ENCODE peak calls at places on chromosomes 13 and 19, in nine cellular contexts. One of them, this sample, is unnamed.

GRCh38 chr13:23440821-23441608 is 7.5 kb upstream of the SACS start:
- DNase-seq in lower leg skin: no peak
- DNase-seq in RWPE1: no peak
- DNase-seq in transverse colon: no peak
- DNase-seq in uterus: no peak
- DNase-seq in fibroblast of lung: no peak
- DNase-seq in cardiac fibroblast: no peak
- DNase-seq in tibial artery: no peak
- DNase-seq in pancreas: no peak
- DNase-seq in this sample: no peak

GRCh38 chr19:35468637-35469036 is 20.6 kb downstream of the FFAR2 start:
- DNase-seq in lower leg skin: peak; percentile 51
- DNase-seq in RWPE1: peak; percentile 68
- DNase-seq in transverse colon: peak; percentile 71
- DNase-seq in uterus: no peak
- DNase-seq in fibroblast of lung: peak; percentile 34
- DNase-seq in cardiac fibroblast: peak; percentile 38
- DNase-seq in tibial artery: no peak
- DNase-seq in pancreas: peak; percentile 60
- DNase-seq in this sample: peak; percentile 78

GRCh38 chr19:45752639-45753038 is 16.4 kb downstream of the SIX5 start:
- DNase-seq in lower leg skin: no peak
- DNase-seq in RWPE1: peak; percentile 78
- DNase-seq in transverse colon: no peak
- DNase-seq in uterus: no peak
- DNase-seq in fibroblast of lung: no peak
- DNase-seq in cardiac fibroblast: peak; percentile 76
- DNase-seq in tibial artery: no peak
- DNase-seq in pancreas: no peak
- DNase-seq in this sample: no peak

GRCh38 chr13:51673165-51673564 is 88.9 kb downstream of the WDFY2 start:
- DNase-seq in lower leg skin: no peak
- DNase-seq in RWPE1: no peak
- DNase-seq in transverse colon: no peak
- DNase-seq in uterus: no peak
- DNase-seq in fibroblast of lung: no peak
- DNase-seq in cardiac fibroblast: no peak
- DNase-seq in tibial artery: no peak
- DNase-seq in pancreas: no peak
- DNase-seq in this sample: no peak

GRCh38 chr19:44927746-44928145 is 13.3 kb downstream of the APOC1 start:
- DNase-seq in lower leg skin: no peak
- DNase-seq in RWPE1: no peak
- DNase-seq in transverse colon: no peak
- DNase-seq in uterus: no peak
- DNase-seq in fibroblast of lung: peak; percentile 94
- DNase-seq in cardiac fibroblast: peak; percentile 83
- DNase-seq in tibial artery: no peak
- DNase-seq in pancreas: no peak
- DNase-seq in this sample: no peak

GRCh38 chr13:60494296-60494695 is 97.3 kb downstream of the TDRD3 start:
- DNase-seq in lower leg skin: no peak
- DNase-seq in RWPE1: no peak
- DNase-seq in transverse colon: no peak
- DNase-seq in uterus: no peak
- DNase-seq in fibroblast of lung: no peak
- DNase-seq in cardiac fibroblast: no peak
- DNase-seq in tibial artery: no peak
- DNase-seq in pancreas: no peak
- DNase-seq in this sample: peak; percentile 20

GRCh38 chr13:112790735-112791641 is 101.2 kb downstream of the ATP11A start:
- DNase-seq in lower leg skin: no peak
- DNase-seq in RWPE1: no peak
- DNase-seq in transverse colon: no peak
- DNase-seq in uterus: peak; percentile 4
- DNase-seq in fibroblast of lung: no peak
- DNase-seq in cardiac fibroblast: peak; percentile 45
- DNase-seq in tibial artery: no peak
- DNase-seq in pancreas: no peak
- DNase-seq in this sample: no peak

GRCh38 chr13:78413887-78414553 is 189.3 kb downstream of the POU4F1 start:
- DNase-seq in lower leg skin: no peak
- DNase-seq in RWPE1: no peak
- DNase-seq in transverse colon: no peak
- DNase-seq in uterus: no peak
- DNase-seq in fibroblast of lung: no peak
- DNase-seq in cardiac fibroblast: no peak
- DNase-seq in tibial artery: no peak
- DNase-seq in pancreas: no peak
- DNase-seq in this sample: no peak

GRCh38 chr13:113075711-113076110 is 29.9 kb upstream of the F7 start:
- DNase-seq in lower leg skin: no peak
- DNase-seq in RWPE1: no peak
- DNase-seq in transverse colon: no peak
- DNase-seq in uterus: no peak
- DNase-seq in fibroblast of lung: no peak
- DNase-seq in cardiac fibroblast: no peak
- DNase-seq in tibial artery: no peak
- DNase-seq in pancreas: peak; percentile 11
- DNase-seq in this sample: no peak

GRCh38 chr13:27795718-27796019 is 3.4 kb downstream of the GSX1 start:
- DNase-seq in lower leg skin: no peak
- DNase-seq in RWPE1: no peak
- DNase-seq in transverse colon: no peak
- DNase-seq in uterus: no peak
- DNase-seq in fibroblast of lung: no peak
- DNase-seq in cardiac fibroblast: no peak
- DNase-seq in tibial artery: no peak
- DNase-seq in pancreas: no peak
- DNase-seq in this sample: no peak

GRCh38 chr13:19075418-19075817 is 106.2 kb downstream of the TUBA3C start:
- DNase-seq in lower leg skin: no peak
- DNase-seq in RWPE1: no peak
- DNase-seq in transverse colon: no peak
- DNase-seq in uterus: no peak
- DNase-seq in fibroblast of lung: no peak
- DNase-seq in cardiac fibroblast: no peak
- DNase-seq in tibial artery: no peak
- DNase-seq in pancreas: no peak
- DNase-seq in this sample: no peak

GRCh38 chr19:6076675-6077463 is 33.4 kb downstream of the RFX2 start:
- DNase-seq in lower leg skin: no peak
- DNase-seq in RWPE1: peak; percentile 76
- DNase-seq in transverse colon: no peak
- DNase-seq in uterus: peak; percentile 55
- DNase-seq in fibroblast of lung: peak; percentile 91
- DNase-seq in cardiac fibroblast: peak; percentile 94
- DNase-seq in tibial artery: no peak
- DNase-seq in pancreas: no peak
- DNase-seq in this sample: no peak

GRCh38 chr13:34469212-34469983 is 472.7 kb upstream of the NBEA start:
- DNase-seq in lower leg skin: no peak
- DNase-seq in RWPE1: peak; percentile 60
- DNase-seq in transverse colon: no peak
- DNase-seq in uterus: no peak
- DNase-seq in fibroblast of lung: peak; percentile 39
- DNase-seq in cardiac fibroblast: peak; percentile 25
- DNase-seq in tibial artery: no peak
- DNase-seq in pancreas: no peak
- DNase-seq in this sample: no peak

GRCh38 chr19:13505761-13506549 is at the start of gene CACNA1A:
- DNase-seq in lower leg skin: no peak
- DNase-seq in RWPE1: no peak
- DNase-seq in transverse colon: no peak
- DNase-seq in uterus: no peak
- DNase-seq in fibroblast of lung: no peak
- DNase-seq in cardiac fibroblast: no peak
- DNase-seq in tibial artery: no peak
- DNase-seq in pancreas: no peak
- DNase-seq in this sample: peak; percentile 36

GRCh38 chr13:110197041-110197440 is 109.9 kb downstream of the COL4A1 start:
- DNase-seq in lower leg skin: no peak
- DNase-seq in RWPE1: no peak
- DNase-seq in transverse colon: no peak
- DNase-seq in uterus: no peak
- DNase-seq in fibroblast of lung: peak; percentile 60
- DNase-seq in cardiac fibroblast: no peak
- DNase-seq in tibial artery: no peak
- DNase-seq in pancreas: no peak
- DNase-seq in this sample: no peak

GRCh38 chr13:40064723-40065122 is 409.3 kb downstream of the COG6 start:
- DNase-seq in lower leg skin: peak; percentile 49
- DNase-seq in RWPE1: peak; percentile 68
- DNase-seq in transverse colon: no peak
- DNase-seq in uterus: peak; percentile 54
- DNase-seq in fibroblast of lung: peak; percentile 93
- DNase-seq in cardiac fibroblast: peak; percentile 98
- DNase-seq in tibial artery: peak; percentile 54
- DNase-seq in pancreas: no peak
- DNase-seq in this sample: no peak

GRCh38 chr13:73250061-73250460 is 191.3 kb downstream of the KLF5 start:
- DNase-seq in lower leg skin: no peak
- DNase-seq in RWPE1: no peak
- DNase-seq in transverse colon: no peak
- DNase-seq in uterus: no peak
- DNase-seq in fibroblast of lung: no peak
- DNase-seq in cardiac fibroblast: no peak
- DNase-seq in tibial artery: no peak
- DNase-seq in pancreas: no peak
- DNase-seq in this sample: no peak

GRCh38 chr19:18683955-18684641 is 618 bp downstream of the CRTC1 start:
- DNase-seq in lower leg skin: no peak
- DNase-seq in RWPE1: no peak
- DNase-seq in transverse colon: no peak
- DNase-seq in uterus: no peak
- DNase-seq in fibroblast of lung: no peak
- DNase-seq in cardiac fibroblast: no peak
- DNase-seq in tibial artery: no peak
- DNase-seq in pancreas: peak; percentile 34
- DNase-seq in this sample: no peak
- TF ChIP-seq CTCF in lower leg skin: no peak
- TF ChIP-seq CTCF in RWPE1: no peak
- TF ChIP-seq CTCF in transverse colon: no peak
- TF ChIP-seq CTCF in uterus: no peak
- TF ChIP-seq CTCF in fibroblast of lung: no peak
- TF ChIP-seq CTCF in cardiac fibroblast: no peak
- TF ChIP-seq CTCF in tibial artery: no peak
- TF ChIP-seq CTCF in pancreas: no peak
- TF ChIP-seq CTCF in this sample: no peak

GRCh38 chr19:10686193-10686592 is 15.0 kb upstream of the QTRT1 start:
- DNase-seq in lower leg skin: no peak
- DNase-seq in RWPE1: no peak
- DNase-seq in transverse colon: no peak
- DNase-seq in uterus: no peak
- DNase-seq in fibroblast of lung: no peak
- DNase-seq in cardiac fibroblast: no peak
- DNase-seq in tibial artery: no peak
- DNase-seq in pancreas: no peak
- DNase-seq in this sample: no peak
- TF ChIP-seq CTCF in lower leg skin: no peak
- TF ChIP-seq CTCF in RWPE1: no peak
- TF ChIP-seq CTCF in transverse colon: no peak
- TF ChIP-seq CTCF in uterus: no peak
- TF ChIP-seq CTCF in fibroblast of lung: no peak
- TF ChIP-seq CTCF in cardiac fibroblast: no peak
- TF ChIP-seq CTCF in tibial artery: no peak
- TF ChIP-seq CTCF in pancreas: no peak
- TF ChIP-seq CTCF in this sample: no peak

DNA sequence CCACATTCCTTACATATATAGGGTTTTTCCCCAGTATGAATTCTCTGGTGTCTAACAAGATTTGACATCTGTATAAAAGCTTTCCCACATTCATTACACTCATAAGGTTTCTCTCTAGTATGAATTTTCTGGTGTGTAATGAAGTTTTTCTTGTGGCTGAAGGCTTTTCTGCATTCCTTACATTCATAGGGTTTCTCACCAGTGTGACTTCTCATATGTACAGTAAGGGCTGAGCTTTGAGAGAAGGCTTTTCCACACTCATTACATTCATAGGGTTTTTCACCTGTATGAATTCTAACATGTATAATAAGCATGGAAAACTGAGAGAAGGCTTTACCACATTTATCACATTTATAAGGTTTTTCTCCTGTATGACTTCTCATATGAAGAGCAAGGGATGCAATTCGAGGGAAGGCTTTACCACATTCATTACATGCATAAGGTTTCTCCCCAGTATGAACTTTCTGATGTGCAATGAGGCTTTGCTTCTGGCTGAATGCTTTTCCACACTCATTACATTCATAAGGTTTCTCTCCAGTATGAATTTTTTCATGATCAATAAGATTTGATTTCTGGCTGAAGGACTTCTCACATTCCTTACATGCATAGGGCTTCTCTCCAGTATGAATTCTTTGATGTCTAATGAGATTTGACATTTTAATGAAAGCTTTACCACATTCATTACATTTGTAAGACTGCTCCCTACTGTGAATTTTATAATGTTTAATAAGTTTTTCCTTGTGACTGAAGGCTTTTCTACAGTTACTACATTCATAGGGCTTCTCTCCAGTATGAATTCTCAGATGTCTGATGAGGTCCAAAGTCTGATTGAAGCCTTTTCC is 42.6 kb downstream of the ZNF527 start:
- DNase-seq in lower leg skin: no peak
- DNase-seq in RWPE1: no peak
- DNase-seq in transverse colon: no peak
- DNase-seq in uterus: no peak
- DNase-seq in fibroblast of lung: peak; percentile 12
- DNase-seq in cardiac fibroblast: peak; percentile 34
- DNase-seq in tibial artery: no peak
- DNase-seq in pancreas: no peak
- DNase-seq in this sample: no peak
- TF ChIP-seq CTCF in lower leg skin: no peak
- TF ChIP-seq CTCF in RWPE1: no peak
- TF ChIP-seq CTCF in transverse colon: no peak
- TF ChIP-seq CTCF in uterus: no peak
- TF ChIP-seq CTCF in fibroblast of lung: no peak
- TF ChIP-seq CTCF in cardiac fibroblast: no peak
- TF ChIP-seq CTCF in tibial artery: no peak
- TF ChIP-seq CTCF in pancreas: no peak
- TF ChIP-seq CTCF in this sample: no peak

DNA sequence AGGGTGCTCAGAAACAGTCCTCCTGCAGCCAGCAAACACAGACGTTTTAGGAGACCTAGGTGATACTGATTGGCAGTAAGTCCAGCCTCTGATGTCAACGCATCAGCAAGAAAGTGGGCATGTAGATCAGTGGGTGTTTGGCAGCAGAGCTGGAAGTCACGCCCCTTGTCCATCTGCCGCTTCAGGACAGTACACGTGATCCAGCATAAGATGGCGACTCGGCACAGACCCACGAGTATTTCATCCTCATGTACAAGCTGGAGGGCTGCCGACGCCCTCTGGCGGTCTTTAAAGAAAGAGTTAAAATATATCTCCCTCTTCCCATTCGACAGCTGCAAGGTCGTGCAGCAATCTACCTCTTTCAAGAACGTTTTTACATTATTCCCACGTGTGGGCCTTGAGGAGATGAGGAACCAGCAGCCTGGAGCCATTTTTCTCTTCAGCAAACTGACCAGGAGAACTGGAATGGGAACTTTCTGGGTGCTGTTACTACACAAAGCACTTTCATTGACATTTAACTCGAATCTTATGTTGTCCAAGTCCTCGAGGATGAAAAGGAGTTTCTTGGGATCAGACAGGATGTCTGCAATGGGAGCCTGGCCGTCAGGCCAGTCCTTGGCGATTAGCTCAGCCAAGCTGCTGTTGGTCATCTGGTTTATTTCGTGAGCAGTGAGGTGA is 22.3 kb downstream of the NLRP11 start:
- DNase-seq in lower leg skin: no peak
- DNase-seq in RWPE1: no peak
- DNase-seq in transverse colon: peak; percentile 71
- DNase-seq in uterus: no peak
- DNase-seq in fibroblast of lung: peak; percentile 5
- DNase-seq in cardiac fibroblast: peak; percentile 77
- DNase-seq in tibial artery: peak; percentile 35
- DNase-seq in pancreas: peak; percentile 74
- DNase-seq in this sample: peak; percentile 30
- TF ChIP-seq CTCF in lower leg skin: no peak
- TF ChIP-seq CTCF in RWPE1: no peak
- TF ChIP-seq CTCF in transverse colon: peak; percentile 52
- TF ChIP-seq CTCF in uterus: no peak
- TF ChIP-seq CTCF in fibroblast of lung: no peak
- TF ChIP-seq CTCF in cardiac fibroblast: peak; percentile 43
- TF ChIP-seq CTCF in tibial artery: no peak
- TF ChIP-seq CTCF in pancreas: peak; percentile 46
- TF ChIP-seq CTCF in this sample: peak; percentile 40